ENCODE peak calls at places on chromosome 15, in seven cellular contexts. Q is GM23338, B is K562, W is endothelial cell of umbilical vein, U is sigmoid colon, F is SK-N-MC, Z is transverse colon. X is an unnamed sample.

GRCh38 chr15:73527598-73527997 is 84.6 kb downstream of the REC114 start:
- DNase-seq in U (no peak), Q (no peak), B (peak), Z (no peak), F (no peak), W (no peak), X (no peak)

GRCh38 chr15:40843885-40844542 is at the start of gene SPINT1:
- DNase-seq in B (peak), U (no peak), Q (peak), W (no peak), F (no peak), Z (peak), X (peak)

GRCh38 chr15:52200831-52201365 is 9.7 kb upstream of the GNB5 start:
- DNase-seq in F (no peak), Q (no peak), Z (no peak), B (no peak), W (peak), U (no peak), X (no peak)

GRCh38 chr15:35013370-35013769 is 25.3 kb upstream of the ZNF770 start:
- DNase-seq in B (no peak), U (no peak), F (no peak), W (no peak), Q (no peak), Z (no peak), X (no peak)

GRCh38 chr15:95591270-95591669 is 739.2 kb upstream of the NR2F2 start:
- DNase-seq in Z (no peak), F (no peak), U (no peak), W (no peak), B (no peak), Q (no peak), X (no peak)

GRCh38 chr15:64847016-64847415 is 5.3 kb downstream of the PLEKHO2 start:
- DNase-seq in W (no peak), B (no peak), Q (no peak), Z (no peak), U (peak), F (no peak), X (no peak)

GRCh38 chr15:92077353-92078080 is 224.0 kb downstream of the SLCO3A1 start:
- DNase-seq in U (peak), B (peak), F (no peak), W (peak), Q (peak), Z (peak), X (peak)

GRCh38 chr15:66952756-66953522 is 112.5 kb upstream of the SMAD3 start:
- DNase-seq in F (no peak), Z (no peak), W (no peak), U (no peak), B (peak), Q (no peak), X (no peak)

GRCh38 chr15:23416349-23417276 is 30.4 kb downstream of the GOLGA6L2 start:
- DNase-seq in W (no peak), B (peak), F (no peak), Q (peak), U (peak), Z (peak), X (peak)

GRCh38 chr15:52118969-52119749 is 6.6 kb upstream of the BCL2L10 start:
- DNase-seq in W (no peak), F (no peak), U (no peak), Q (peak), Z (no peak), B (no peak), X (no peak)

GRCh38 chr15:34239151-34239761 is 14.4 kb downstream of the EMC4 start:
- DNase-seq in U (no peak), Z (no peak), B (peak), Q (peak), F (no peak), W (peak), X (no peak)

GRCh38 chr15:83016906-83017305 is 5.5 kb upstream of the C15orf40 start:
- DNase-seq in B (no peak), F (no peak), U (no peak), Z (no peak), W (peak), Q (no peak), X (no peak)

GRCh38 chr15:83012038-83012490 is 625 bp upstream of the C15orf40 start:
- DNase-seq in B (peak), Q (peak), U (no peak), Z (no peak), F (no peak), W (no peak), X (no peak)

GRCh38 chr15:83018477-83018876 is 7.0 kb upstream of the C15orf40 start:
- DNase-seq in W (no peak), F (no peak), B (no peak), Z (no peak), Q (no peak), U (no peak), X (no peak)

GRCh38 chr15:83014205-83014653 is 2.8 kb upstream of the C15orf40 start:
- DNase-seq in F (no peak), Z (no peak), B (no peak), W (no peak), U (no peak), Q (no peak), X (no peak)

DNA sequence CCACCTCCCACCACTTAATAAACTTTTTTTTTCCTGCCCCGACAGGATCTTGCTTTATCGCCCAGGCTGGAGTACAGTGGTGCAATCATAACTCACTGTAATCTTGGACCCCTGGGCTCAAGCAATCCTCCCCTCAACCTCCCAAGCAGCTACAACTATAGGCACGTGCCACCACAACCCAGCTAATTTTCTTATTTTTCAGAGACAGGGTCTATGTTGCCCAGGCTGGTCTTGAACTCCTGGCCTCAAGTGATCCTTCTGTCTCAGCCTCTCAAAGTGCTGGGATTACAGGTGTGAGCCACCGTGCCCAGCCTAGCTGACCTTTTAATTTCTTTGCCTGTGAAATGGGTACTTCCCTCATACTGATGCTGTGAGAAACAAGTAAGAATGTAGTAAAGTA is 3.9 kb upstream of the C15orf40 start:
- DNase-seq in U (no peak), Z (no peak), B (no peak), W (no peak), F (no peak), Q (no peak), X (no peak)
- TF ChIP-seq POLR2AphosphoS5 in U (no peak), Z (no peak), B (peak), W (no peak), F (no peak), Q (no peak), X (no peak)

DNA sequence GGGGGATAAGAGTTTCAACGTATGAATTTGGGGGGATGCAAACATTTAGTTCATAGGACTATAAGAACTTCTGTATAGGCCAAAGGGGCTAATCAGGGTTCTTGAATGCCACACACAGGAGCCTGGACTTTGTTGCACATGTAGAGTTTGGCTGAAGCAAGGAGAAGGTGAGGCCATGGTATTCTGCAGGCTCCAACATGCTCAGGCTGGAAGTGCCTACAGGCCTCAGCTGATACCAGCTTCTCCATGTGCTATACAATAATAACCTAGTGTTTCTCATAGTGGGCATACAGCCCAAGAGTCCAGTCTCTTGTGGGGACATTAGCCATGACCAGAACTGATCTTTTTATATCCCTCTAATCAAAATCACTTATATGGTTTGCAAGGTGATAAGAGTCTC is 399.7 kb upstream of the MCTP2 start:
- DNase-seq in Q (no peak), Z (no peak), W (no peak), F (no peak), B (no peak), U (no peak), X (no peak)
- TF ChIP-seq POLR2AphosphoS5 in Q (no peak), Z (no peak), W (no peak), F (no peak), B (no peak), U (no peak), X (no peak)

GRCh38 chr15:48470096-48470495 is 138.9 kb downstream of the DUT start:
- DNase-seq in W (no peak), Q (no peak), B (no peak), F (no peak), U (no peak), Z (no peak), X (no peak)

GRCh38 chr15:48472756-48473155 is 141.5 kb downstream of the DUT start:
- DNase-seq in W (peak), F (no peak), B (no peak), Z (no peak), Q (no peak), U (no peak), X (no peak)

GRCh38 chr15:48469271-48469670 is 138.0 kb downstream of the DUT start:
- DNase-seq in F (no peak), B (no peak), U (no peak), W (no peak), Q (no peak), Z (no peak), X (no peak)

GRCh38 chr15:48469681-48470080 is 138.5 kb downstream of the DUT start:
- DNase-seq in U (no peak), W (no peak), Z (no peak), F (no peak), B (no peak), Q (no peak), X (no peak)

DNA sequence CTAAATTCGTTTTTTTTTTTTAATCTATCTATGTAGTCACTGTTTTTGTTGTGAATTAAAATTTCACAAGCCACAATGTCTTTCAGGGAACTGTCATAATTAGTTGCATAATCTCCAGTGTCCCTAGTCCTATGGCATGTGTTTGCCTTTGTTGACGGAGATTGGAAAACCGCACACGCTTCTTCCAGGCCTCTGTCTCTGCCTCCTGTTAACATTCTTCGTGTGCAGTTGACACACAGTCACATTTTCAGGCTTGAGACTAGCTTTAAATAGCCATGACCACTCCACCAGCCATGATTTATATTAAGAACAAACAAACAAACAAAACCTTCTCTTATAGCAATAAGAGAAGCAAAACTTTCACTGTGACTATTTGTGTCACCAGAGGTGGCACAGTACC is 139.8 kb downstream of the DUT start:
- DNase-seq in B (no peak), F (no peak), Q (no peak), U (no peak), Z (no peak), W (no peak), X (no peak)
- TF ChIP-seq POLR2AphosphoS5 in B (no peak), F (no peak), Q (no peak), U (no peak), Z (no peak), W (no peak), X (no peak)

DNA sequence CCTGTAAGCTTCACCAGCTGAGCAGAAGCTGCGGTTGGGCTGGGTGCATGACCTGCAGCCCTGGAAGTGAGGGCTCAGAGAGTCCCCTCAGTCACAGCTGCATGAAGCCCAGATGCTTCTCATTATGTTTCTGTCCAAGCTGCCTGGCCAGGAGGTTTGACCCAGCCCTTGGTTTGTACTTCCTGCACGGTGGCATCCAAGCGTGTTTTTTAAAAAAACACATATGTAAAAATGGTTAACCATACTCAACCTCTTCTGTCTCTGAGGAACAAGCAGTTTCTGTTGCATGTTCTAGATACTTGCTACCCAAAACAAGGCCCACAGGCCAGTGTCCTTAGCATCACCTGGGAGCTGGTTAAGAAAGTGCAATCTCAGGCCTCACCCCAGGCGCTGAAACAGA is 76.0 kb upstream of the ATP10A start:
- DNase-seq in U (no peak), W (no peak), F (no peak), Z (no peak), B (no peak), Q (no peak), X (no peak)
- TF ChIP-seq POLR2AphosphoS5 in U (no peak), W (no peak), F (no peak), Z (no peak), B (no peak), Q (no peak), X (no peak)

GRCh38 chr15:74585857-74586256 is 29.8 kb upstream of the CLK3 start:
- DNase-seq in W (no peak), B (no peak), U (no peak), Z (no peak), F (no peak), Q (no peak), X (no peak)

GRCh38 chr15:74593122-74593521 is 22.5 kb upstream of the CLK3 start:
- DNase-seq in Z (no peak), U (no peak), W (no peak), F (no peak), B (no peak), Q (no peak), X (no peak)

GRCh38 chr15:74587924-74588323 is 27.7 kb upstream of the CLK3 start:
- DNase-seq in Q (no peak), B (no peak), Z (no peak), U (no peak), F (no peak), W (no peak), X (no peak)

GRCh38 chr15:74592222-74592621 is 23.4 kb upstream of the CLK3 start:
- DNase-seq in U (no peak), Z (no peak), W (no peak), F (no peak), B (no peak), Q (no peak), X (no peak)

GRCh38 chr15:74589826-74590225 is 25.8 kb upstream of the CLK3 start:
- DNase-seq in F (no peak), B (no peak), Q (no peak), U (no peak), Z (no peak), W (peak), X (no peak)
- TF ChIP-seq POLR2AphosphoS5 in F (no peak), B (no peak), Q (no peak), U (no peak), Z (no peak), W (peak), X (no peak)